ENCODE peak calls at places on chromosome 3, in eight cellular contexts. L is BJ, S is heart left ventricle, N is NAMALWA, Y is iris pigment epithelial cell, U is endothelial cell, O is NCI-H345, Q is NCI-H524 treated with DMSO at 0.1 percent for 48 hours. T is an unnamed sample.
A peak's percentile ranks its signal among the peaks of the same experiment; 100 is the strongest.

GRCh38 chr3:23264413-23264812 is 61.3 kb downstream of the UBE2E2 start:
- DNase-seq in U (no peak), S (no peak), N (no peak), Q (no peak), Y (peak; percentile 79), L (peak; percentile 70), O (no peak), T (peak; percentile 15)

GRCh38 chr3:47010050-47010712 is 30.7 kb downstream of the NBEAL2 start:
- DNase-seq in Q (no peak), N (no peak), O (no peak), S (peak; percentile 53), U (peak; percentile 13), Y (no peak), L (no peak), T (no peak)

GRCh38 chr3:184015381-184016019 is 2.2 kb downstream of the ABCC5 start:
- DNase-seq in S (no peak), U (no peak), Q (peak; percentile 98), N (no peak), L (no peak), Y (no peak), O (no peak), T (peak; percentile 57)

GRCh38 chr3:160108357-160108756 is 116.9 kb upstream of the C3orf80 start:
- DNase-seq in O (no peak), Q (no peak), N (no peak), S (no peak), Y (no peak), U (no peak), L (no peak), T (no peak)

GRCh38 chr3:60770532-60770931 is 480.7 kb downstream of the FHIT start:
- DNase-seq in O (no peak), L (no peak), Y (no peak), U (no peak), N (no peak), S (no peak), Q (no peak), T (no peak)

GRCh38 chr3:23966308-23966707 is 21.2 kb downstream of the NR1D2 start:
- DNase-seq in S (no peak), Y (peak; percentile 75), Q (no peak), O (no peak), L (no peak), U (no peak), N (no peak), T (no peak)

GRCh38 chr3:141410861-141411771 is 42.8 kb downstream of the ZBTB38 start:
- DNase-seq in Q (no peak), O (no peak), S (no peak), L (no peak), Y (no peak), N (no peak), U (no peak), T (peak; percentile 89)

GRCh38 chr3:175941352-175941751 is 1082.2 kb downstream of the NAALADL2 start:
- DNase-seq in L (no peak), N (peak; percentile 69), O (no peak), Y (peak; percentile 18), Q (peak; percentile 58), S (no peak), U (no peak), T (no peak)

GRCh38 chr3:51955175-51955892 is at the start of gene GPR62:
- DNase-seq in N (no peak), Q (no peak), S (peak; percentile 25), U (no peak), Y (no peak), L (no peak), O (no peak), T (no peak)

T was measured in mesenchymal stem cell.